ENCODE peak calls at places on chromosomes 11 and 22, in ten cellular contexts. Q is fibroblast of lung, A is HCT116, V is GM23248, K is neural progenitor cell, W is mammary epithelial cell, Y is endothelial cell of umbilical vein, H is H9, E is astrocyte, M is GM23338. D is an unnamed sample. For H3K27me3, the result is how much of the 10 kb centered on the place peaks cover.

GRCh38 chr11:72652871-72653615 is 21.2 kb downstream of the PDE2A start:
- DNase-seq in Q (no peak), A (no peak), V (no peak), K (peak), W (no peak), Y (no peak), H (peak), E (no peak), M (peak), D (peak)

GRCh38 chr22:50027639-50028537 is 15.3 kb upstream of the IL17REL start:
- DNase-seq in Q (peak), A (no peak), V (peak), K (no peak), W (peak), Y (no peak), H (peak), E (no peak), M (no peak), D (no peak)

GRCh38 chr11:119188887-119189286 is 3.6 kb downstream of the NHERF4 start:
- DNase-seq in Q (no peak), A (no peak), V (no peak), K (no peak), W (no peak), Y (no peak), H (no peak), E (no peak), M (no peak), D (no peak)

GRCh38 chr11:101441747-101442146 is 142.1 kb downstream of the TRPC6 start:
- DNase-seq in Q (no peak), A (no peak), V (no peak), K (no peak), W (no peak), Y (no peak), H (no peak), E (no peak), M (no peak), D (no peak)

GRCh38 chr11:6406370-6406769 is 12.5 kb downstream of the APBB1 start:
- DNase-seq in Q (no peak), A (no peak), V (no peak), K (no peak), W (no peak), Y (no peak), H (no peak), E (no peak), M (no peak), D (no peak)

GRCh38 chr11:72239296-72239848 is 4.6 kb downstream of the PHOX2A start:
- DNase-seq in Q (peak), A (no peak), V (peak), K (peak), W (no peak), Y (no peak), H (peak), E (peak), M (peak), D (no peak)

GRCh38 chr11:124740277-124740882 is 638 bp downstream of the NRGN start:
- DNase-seq in Q (peak), A (no peak), V (peak), K (peak), W (peak), Y (peak), H (peak), E (no peak), M (peak), D (no peak)

GRCh38 chr11:69834811-69835800 is 15.9 kb upstream of the FGF3 start:
- DNase-seq in Q (peak), A (no peak), V (no peak), K (peak), W (no peak), Y (no peak), H (peak), E (no peak), M (peak), D (no peak)

GRCh38 chr11:8091671-8092070 is 10.7 kb downstream of the TUB start:
- DNase-seq in Q (no peak), A (no peak), V (no peak), K (no peak), W (no peak), Y (no peak), H (peak), E (no peak), M (no peak), D (no peak)

GRCh38 chr22:38347181-38347943 is 30.1 kb upstream of the CSNK1E start:
- DNase-seq in Q (no peak), A (no peak), V (no peak), K (no peak), W (no peak), Y (no peak), H (no peak), E (no peak), M (no peak), D (no peak)
- H3K4me2 ChIP-seq in Q (no peak), A (no peak), V (no peak), K (no peak), W (no peak), Y (no peak), H (no peak), E (no peak), M (no peak), D (no peak)

DNA sequence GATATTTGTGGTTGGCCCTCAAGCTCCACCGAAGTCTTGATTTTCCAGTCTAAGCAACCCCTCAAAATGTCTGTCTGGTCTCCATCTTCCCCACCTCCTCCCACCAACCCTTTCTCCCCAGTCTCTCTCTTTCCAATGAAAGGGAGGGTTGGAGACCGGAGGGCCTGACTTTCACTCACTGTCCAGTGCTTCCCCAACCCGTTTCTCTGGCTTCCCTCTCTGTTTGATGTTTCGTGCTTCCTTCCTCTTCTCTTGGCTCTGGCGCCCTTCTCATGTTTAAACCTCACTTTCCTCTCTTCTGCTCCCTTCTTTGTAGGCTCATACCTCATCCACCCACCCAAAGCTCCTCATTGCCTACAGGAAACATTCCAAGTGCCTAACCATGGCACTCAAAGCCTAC is 11.1 kb upstream of the VPS37C start:
- DNase-seq in Q (no peak), A (no peak), V (no peak), K (no peak), W (no peak), Y (no peak), H (no peak), E (no peak), M (no peak), D (no peak)
- H3K27me3 ChIP-seq in Q (under half), A (under half), V (under half), K (under half), W (under half), Y (under half), H (under half), E (under half), M (under half), D (under half)

GRCh38 chr22:45645526-45646414 is 25.9 kb upstream of the ATXN10 start:
- DNase-seq in Q (no peak), A (peak), V (peak), K (peak), W (peak), Y (peak), H (peak), E (no peak), M (peak), D (peak)

GRCh38 chr22:45647532-45648225 is 24.0 kb upstream of the ATXN10 start:
- DNase-seq in Q (no peak), A (no peak), V (no peak), K (no peak), W (no peak), Y (no peak), H (no peak), E (no peak), M (no peak), D (no peak)

GRCh38 chr22:45645150-45645525 is 26.5 kb upstream of the ATXN10 start:
- DNase-seq in Q (no peak), A (no peak), V (no peak), K (no peak), W (no peak), Y (no peak), H (no peak), E (no peak), M (peak), D (no peak)

GRCh38 chr22:45642966-45643365 is 28.7 kb upstream of the ATXN10 start:
- DNase-seq in Q (no peak), A (no peak), V (no peak), K (no peak), W (no peak), Y (no peak), H (no peak), E (no peak), M (no peak), D (no peak)

DNA sequence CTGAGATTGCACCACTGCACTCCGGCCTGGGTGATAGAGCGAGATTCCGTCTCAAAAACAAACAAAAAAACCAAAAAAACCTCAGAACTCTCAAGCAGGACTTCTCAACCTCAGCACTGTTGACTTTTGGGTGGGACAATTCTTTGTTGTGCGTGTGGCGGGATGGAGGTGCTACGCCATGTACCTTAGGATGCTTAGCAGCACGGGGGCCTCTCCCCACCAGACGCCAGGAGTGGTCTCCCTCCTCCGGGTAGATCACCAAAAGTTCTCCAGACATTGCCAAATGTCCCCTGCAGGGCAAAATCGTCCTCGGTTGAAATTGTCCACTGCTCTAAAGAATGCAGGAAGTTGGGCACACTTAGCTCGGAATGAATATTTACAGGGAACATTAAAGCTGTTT is 26.9 kb upstream of the ATXN10 start:
- DNase-seq in Q (no peak), A (no peak), V (no peak), K (no peak), W (no peak), Y (no peak), H (no peak), E (no peak), M (no peak), D (no peak)
- H3K4me2 ChIP-seq in Q (no peak), A (no peak), V (no peak), K (no peak), W (no peak), Y (no peak), H (no peak), E (no peak), M (no peak), D (no peak)

GRCh38 chr11:108592591-108593213 is 866 bp downstream of the EXPH5 start:
- DNase-seq in Q (peak), A (no peak), V (peak), K (no peak), W (peak), Y (no peak), H (peak), E (no peak), M (peak), D (peak)
- H3K27me3 ChIP-seq in Q (under half), A (under half), V (half or more), K (under half), W (under half), Y (under half), H (under half), E (under half), M (under half), D (half or more)

GRCh38 chr22:41562461-41562860 is 1.7 kb downstream of the CSDC2 start:
- DNase-seq in Q (no peak), A (no peak), V (no peak), K (no peak), W (no peak), Y (no peak), H (no peak), E (no peak), M (no peak), D (no peak)
- H3K4me2 ChIP-seq in Q (peak), A (peak), V (no peak), K (no peak), W (no peak), Y (no peak), H (no peak), E (peak), M (peak), D (no peak)

DNA sequence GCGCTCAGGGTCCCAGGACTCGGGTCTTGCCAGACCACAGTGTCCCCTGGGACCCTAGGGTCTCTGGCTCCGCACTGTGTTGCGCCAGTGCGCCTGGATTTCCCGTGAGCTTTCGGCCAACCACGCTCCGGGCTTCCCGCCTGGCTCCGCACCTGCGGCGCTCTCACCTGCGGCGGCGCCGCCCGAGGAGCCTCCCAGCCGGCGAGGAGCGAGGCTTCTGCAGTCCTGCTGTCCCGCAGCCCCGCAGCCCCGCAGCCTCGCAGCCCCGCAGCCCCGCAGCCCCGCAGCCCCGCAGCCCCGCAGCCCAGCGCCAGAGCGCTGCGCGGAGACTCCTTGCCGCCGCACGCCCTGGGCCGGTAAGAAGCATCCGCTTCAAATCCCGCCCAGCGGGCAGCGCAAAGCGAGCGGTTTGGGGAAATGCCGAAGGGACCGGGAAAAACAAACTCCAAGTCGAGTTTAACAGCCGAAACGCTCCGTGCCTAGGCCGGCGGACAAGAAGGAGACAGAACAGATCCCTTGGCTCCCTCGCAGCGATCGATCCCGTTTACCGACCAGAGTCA is 936 bp downstream of the ALX4 start:
- DNase-seq in Q (peak), A (no peak), V (peak), K (peak), W (no peak), Y (no peak), H (no peak), E (no peak), M (no peak), D (no peak)
- H3K27me3 ChIP-seq in Q (half or more), A (under half), V (half or more), K (half or more), W (under half), Y (half or more), H (half or more), E (half or more), M (half or more), D (under half)

D was measured in DND-41.